ENCODE peak calls at places on chromosomes 13 and 19, in five cellular contexts. T is epithelial cell of esophagus; Z is CD8-positive, alpha-beta T cell; A is tibial artery; N is tibial nerve. S is an unnamed sample.
A peak's percentile ranks its signal among the peaks of the same experiment; 100 is the strongest.

GRCh38 chr13:25678398-25678797 is 306.6 kb downstream of the ATP8A2 start:
- DNase-seq in T (no peak), Z (no peak), A (no peak), N (no peak), S (peak; percentile 62)

GRCh38 chr13:39612023-39612637 is 9.1 kb upstream of the LHFPL6 start:
- DNase-seq in T (peak; percentile 82), Z (peak; percentile 45), A (peak; percentile 85), N (peak; percentile 99), S (peak; percentile 54)

GRCh38 chr13:105611424-105611823 is 924.0 kb downstream of the EFNB2 start:
- DNase-seq in T (peak; percentile 81), Z (no peak), A (no peak), N (no peak), S (no peak)

GRCh38 chr19:48372904-48373303 is 8.7 kb downstream of the SYNGR4 start:
- DNase-seq in T (peak; percentile 55), Z (no peak), A (no peak), N (no peak), S (no peak)

GRCh38 chr19:18588611-18589379 is at the start of gene REX1BD:
- DNase-seq in T (peak; percentile 75), Z (peak; percentile 83), A (peak; percentile 84), N (peak; percentile 72), S (peak; percentile 88)

GRCh38 chr13:25872871-25873607 is 178.8 kb downstream of the SHISA2 start:
- DNase-seq in T (peak; percentile 36), Z (no peak), A (no peak), N (no peak), S (no peak)

GRCh38 chr19:610801-611505 is 21.3 kb downstream of the HCN2 start:
- DNase-seq in T (no peak), Z (peak; percentile 48), A (no peak), N (peak; percentile 61), S (peak; percentile 91)

GRCh38 chr19:6039541-6040225 is 61.7 kb upstream of the RANBP3 start:
- DNase-seq in T (peak; percentile 43), Z (no peak), A (no peak), N (no peak), S (no peak)

GRCh38 chr13:98619556-98619955 is 42.6 kb upstream of the STK24 start:
- DNase-seq in T (peak; percentile 66), Z (no peak), A (no peak), N (no peak), S (no peak)
- H3K4me3 ChIP-seq in T (no peak overlapping the region), Z (no peak overlapping the region), A (no peak overlapping the region), N (no peak overlapping the region), S (no peak overlapping the region)

DNA sequence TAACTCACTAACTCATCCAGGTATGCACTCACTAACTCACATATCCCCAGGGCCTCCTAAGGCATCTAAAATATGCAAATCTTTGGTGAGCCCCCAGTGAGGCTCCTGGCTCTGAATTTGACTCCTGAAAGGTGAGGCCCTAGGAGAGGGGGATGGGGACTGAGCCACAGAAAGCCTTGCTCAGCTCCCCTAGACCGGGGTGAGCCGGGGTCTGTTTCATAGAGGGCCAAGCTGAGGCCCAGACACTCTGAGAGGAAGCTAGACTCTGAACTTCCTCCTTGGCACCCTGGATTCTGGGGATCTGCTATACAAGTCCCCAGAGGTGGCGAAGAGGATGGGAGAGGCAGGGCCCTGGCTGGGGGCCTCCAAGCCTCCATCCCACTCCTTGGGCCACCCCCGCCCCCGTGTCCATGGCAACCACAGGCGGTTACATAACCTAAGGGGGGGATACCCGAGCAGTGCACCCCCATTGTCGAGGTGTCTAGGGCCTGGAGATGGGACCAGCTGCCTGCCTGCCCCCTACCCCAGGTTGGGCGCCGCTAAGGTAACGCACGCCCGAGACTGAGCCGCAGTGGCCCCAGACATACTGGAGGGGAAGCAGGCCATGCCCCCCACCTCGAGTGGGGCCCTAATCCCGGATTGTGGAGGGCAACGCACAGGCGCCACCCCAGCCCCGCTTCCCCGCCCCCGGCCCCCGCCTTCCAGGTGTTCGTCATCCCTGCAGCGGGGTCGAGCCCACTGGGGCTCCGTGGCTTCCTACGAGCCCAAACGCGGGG is 646 bp downstream of the ABHD8 start:
- DNase-seq in T (no peak), Z (no peak), A (no peak), N (no peak), S (no peak)
- H3K4me3 ChIP-seq in T (peak overlapping the region; percentile 69), Z (peak overlapping the region; percentile 85), A (peak overlapping the region; percentile 81), N (peak overlapping the region; percentile 79), S (peak overlapping the region; percentile 62)

GRCh38 chr13:30410705-30411125 is 11.6 kb upstream of the UBE2L5 start:
- DNase-seq in T (no peak), Z (no peak), A (no peak), N (no peak), S (no peak)

GRCh38 chr13:30409911-30410704 is 12.2 kb upstream of the UBE2L5 start:
- DNase-seq in T (peak; percentile 72), Z (no peak), A (peak; percentile 63), N (no peak), S (no peak)

GRCh38 chr13:30412351-30412750 is 9.9 kb upstream of the UBE2L5 start:
- DNase-seq in T (no peak), Z (no peak), A (no peak), N (no peak), S (no peak)

GRCh38 chr13:30406779-30407416 is 15.4 kb upstream of the UBE2L5 start:
- DNase-seq in T (no peak), Z (no peak), A (no peak), N (no peak), S (no peak)

DNA sequence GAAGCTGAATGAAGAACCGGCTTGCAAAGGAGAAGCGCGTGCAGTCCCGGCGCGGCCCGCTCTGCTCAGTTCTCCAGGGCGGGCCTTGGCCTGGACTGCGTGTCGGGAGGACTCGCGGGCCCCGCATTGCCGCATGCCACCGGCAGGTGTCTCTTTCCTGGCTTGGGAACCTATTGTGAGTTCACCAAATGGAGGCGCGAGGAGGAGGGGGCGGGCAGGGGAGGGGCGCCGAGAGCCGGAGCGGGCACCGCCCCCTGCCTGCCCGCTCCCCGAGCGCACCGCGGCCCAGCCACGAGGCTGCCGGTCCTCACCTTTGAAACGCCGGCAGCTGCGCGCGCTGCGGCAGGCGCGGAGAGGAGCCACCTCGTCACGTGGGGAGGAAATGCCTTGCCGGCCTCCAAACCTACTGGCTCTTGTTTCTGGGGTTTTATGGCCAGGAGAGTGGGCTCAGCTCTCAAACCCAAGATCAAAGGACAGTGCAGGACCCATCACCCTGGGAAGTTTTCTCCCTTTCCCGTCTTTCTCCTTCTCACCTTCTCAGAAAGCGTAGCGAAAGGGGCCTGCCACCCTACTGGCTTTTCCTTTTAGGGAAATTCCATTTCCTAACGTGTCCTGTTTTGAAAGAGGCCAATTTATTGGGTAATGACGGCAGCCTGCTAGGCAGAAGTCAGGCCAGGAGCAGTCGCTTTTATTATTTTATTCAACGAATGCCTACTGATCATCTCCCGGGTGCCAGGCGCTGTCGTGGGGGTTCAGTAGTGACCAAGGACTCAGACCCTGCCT is 13.8 kb upstream of the UBE2L5 start:
- DNase-seq in T (peak; percentile 92), Z (peak; percentile 82), A (peak; percentile 93), N (peak; percentile 90), S (peak; percentile 92)
- H3K4me3 ChIP-seq in T (peak overlapping the region; percentile 27), Z (peak overlapping the region; percentile 31), A (peak overlapping the region; percentile 45), N (peak overlapping the region; percentile 60), S (peak overlapping the region; percentile 25)

GRCh38 chr19:13102666-13103584 is at the start of gene LYL1:
- DNase-seq in T (no peak), Z (no peak), A (peak; percentile 77), N (peak; percentile 43), S (no peak)
- H3K4me3 ChIP-seq in T (peak within 1 kb of the TSS; percentile 24), Z (peak within 1 kb of the TSS; percentile 47), A (peak within 1 kb of the TSS; percentile 41), N (peak within 1 kb of the TSS; percentile 57), S (no peak within 1 kb of the TSS)